ENCODE peak calls at places on chromosomes 7 and 10, in five cellular contexts. S, U, Z, L and K are unnamed samples. For H3K4me1, the result is how much of the 10 kb centered on the place peaks cover.

GRCh38 chr7:140003913-140004382 is 58.8 kb downstream of the PARP12 start:
- DNase-seq in S (no peak), Z (peak), U (peak), L (no peak), K (peak)

GRCh38 chr7:76358053-76358477 is 726 bp downstream of the YWHAG start:
- DNase-seq in Z (peak), S (no peak), U (no peak), L (peak), K (peak)

GRCh38 chr7:43585521-43585920 is 2.6 kb downstream of the STK17A start:
- DNase-seq in U (peak), S (no peak), Z (no peak), L (no peak), K (no peak)

GRCh38 chr10:101529720-101530553 is 58.1 kb downstream of the POLL start:
- DNase-seq in U (peak), Z (no peak), L (no peak), S (no peak), K (no peak)

GRCh38 chr10:452512-453504 is 236.7 kb downstream of the DIP2C start:
- DNase-seq in U (peak), Z (no peak), S (no peak), L (no peak), K (no peak)

GRCh38 chr7:52639981-52640380 is 395.5 kb upstream of the POM121L12 start:
- DNase-seq in U (peak), Z (no peak), L (no peak), S (no peak), K (peak)

GRCh38 chr7:101308245-101309085 is 13.1 kb downstream of the IFT22 start:
- DNase-seq in Z (peak), L (no peak), U (peak), S (no peak), K (peak)

GRCh38 chr7:114100810-114101209 is 182.0 kb upstream of the PPP1R3A start:
- DNase-seq in Z (no peak), L (no peak), U (peak), S (no peak), K (no peak)

GRCh38 chr10:128573236-128573800 is 447.1 kb upstream of the MKI67 start:
- DNase-seq in S (no peak), Z (no peak), U (no peak), L (no peak), K (no peak)

GRCh38 chr10:77156406-77156879 is 481.2 kb downstream of the KCNMA1 start:
- DNase-seq in S (no peak), U (peak), L (no peak), Z (peak), K (no peak)

GRCh38 chr7:104962781-104963180 is 51.2 kb upstream of the KMT2E start:
- DNase-seq in U (peak), L (no peak), Z (no peak), S (no peak), K (no peak)

GRCh38 chr7:33039257-33039904 is 23.2 kb downstream of the NT5C3A start:
- DNase-seq in U (no peak), L (no peak), Z (no peak), S (no peak), K (no peak)

GRCh38 chr7:33040803-33041516 is 21.6 kb downstream of the NT5C3A start:
- DNase-seq in Z (peak), S (peak), U (no peak), L (no peak), K (no peak)

GRCh38 chr7:102284399-102284798 is 2.3 kb upstream of the SH2B2 start:
- DNase-seq in Z (peak), L (no peak), S (no peak), U (no peak), K (no peak)

GRCh38 chr10:627032-627992 is 62.2 kb downstream of the DIP2C start:
- DNase-seq in Z (no peak), L (no peak), S (no peak), U (no peak), K (no peak)

GRCh38 chr7:44415047-44415446 is 75.4 kb downstream of the NUDCD3 start:
- DNase-seq in L (no peak), U (peak), S (no peak), Z (no peak), K (no peak)

GRCh38 chr7:118045629-118046028 is 138.3 kb upstream of the LSM8 start:
- DNase-seq in Z (no peak), L (no peak), S (no peak), U (no peak), K (no peak)
- TF ChIP-seq CTCF in Z (no peak), L (no peak), S (no peak), U (no peak), K (no peak)

DNA sequence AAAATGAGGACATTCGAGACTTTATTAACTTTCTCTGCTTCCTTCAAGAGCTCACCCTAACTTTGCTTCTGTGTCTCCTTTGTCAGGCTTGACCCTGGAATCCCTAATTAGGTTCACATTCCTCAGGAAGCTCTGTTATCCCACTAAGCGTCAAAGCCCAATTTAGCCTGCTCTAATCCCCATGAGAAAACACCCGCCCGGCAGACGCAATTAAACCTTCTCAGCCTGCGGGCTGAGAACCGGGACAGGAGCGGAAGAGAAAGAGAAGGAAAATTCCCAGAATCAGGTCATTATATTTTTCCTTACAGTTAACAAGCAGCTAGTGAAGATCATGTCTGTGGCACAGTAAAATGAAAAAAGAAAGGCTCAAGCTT is 93.0 kb downstream of the TNS3 start:
- DNase-seq in U (no peak), S (no peak), L (no peak), Z (no peak), K (peak)
- H3K4me1 ChIP-seq in U (under half), S (under half), L (under half), Z (under half), K (under half)

GRCh38 chr10:132540456-132540855 is 2.9 kb downstream of the INPP5A start:
- DNase-seq in S (no peak), L (no peak), U (peak), Z (peak), K (no peak)
- TF ChIP-seq CTCF in S (no peak), L (no peak), U (peak), Z (no peak), K (no peak)

GRCh38 chr7:120201290-120201689 is 71.7 kb upstream of the KCND2 start:
- DNase-seq in L (no peak), U (no peak), S (no peak), Z (no peak), K (no peak)
- H3K4me1 ChIP-seq in L (under half), U (under half), S (under half), Z (under half), K (under half)

DNA sequence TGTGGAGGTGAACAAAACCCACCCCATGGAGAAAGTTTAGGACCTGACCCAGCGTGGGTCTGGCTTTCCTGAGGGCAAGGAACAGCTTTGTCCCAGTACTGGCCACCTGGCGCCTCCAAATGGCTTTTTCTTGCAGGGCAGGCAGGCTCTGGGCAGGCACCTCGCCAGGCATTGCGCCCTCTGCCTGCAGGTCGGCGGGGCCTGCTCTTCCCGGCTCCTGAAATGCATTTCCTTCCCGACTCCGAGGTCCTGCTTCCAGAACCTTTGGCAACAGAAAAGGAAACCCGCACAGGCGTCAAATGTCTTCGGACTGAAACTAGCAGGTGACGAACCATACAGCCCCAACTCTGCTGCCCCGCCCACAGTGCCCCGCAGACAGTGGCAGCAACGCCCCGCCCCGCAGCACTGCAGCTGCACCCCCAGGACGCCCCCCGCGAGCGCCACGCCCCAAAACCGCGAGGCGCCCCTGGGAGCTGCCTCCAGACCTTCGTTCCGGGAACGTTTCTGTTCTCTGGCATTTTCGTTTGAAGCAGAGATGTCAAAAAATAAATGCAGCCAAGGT is 65.5 kb downstream of the C10orf143 start:
- DNase-seq in Z (no peak), S (no peak), L (no peak), U (no peak), K (peak)
- TF ChIP-seq CTCF in Z (no peak), S (peak), L (no peak), U (no peak), K (peak)

DNA sequence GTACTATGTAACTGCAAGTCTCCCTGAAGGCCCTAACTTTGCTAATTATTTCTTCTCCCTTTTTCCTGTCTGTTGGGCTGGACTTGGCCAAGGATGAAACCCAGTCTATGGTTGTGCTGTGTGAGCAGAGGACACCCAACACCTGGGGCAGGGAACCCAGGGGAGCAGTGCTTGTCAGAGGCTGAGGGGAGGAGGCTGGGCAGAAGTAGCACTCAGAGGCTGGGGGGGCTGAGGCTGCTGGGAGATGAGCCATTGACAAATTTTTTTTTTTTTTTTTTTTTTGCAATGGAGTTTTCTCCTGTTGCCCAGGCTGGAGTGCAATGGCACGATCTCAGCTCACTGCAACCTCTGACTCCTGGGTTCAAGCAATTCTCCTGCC is 28.5 kb downstream of the TRIM8 start:
- DNase-seq in Z (no peak), S (no peak), L (no peak), U (no peak), K (no peak)
- H3K4me1 ChIP-seq in Z (under half), S (half or more), L (half or more), U (half or more), K (under half)

DNA sequence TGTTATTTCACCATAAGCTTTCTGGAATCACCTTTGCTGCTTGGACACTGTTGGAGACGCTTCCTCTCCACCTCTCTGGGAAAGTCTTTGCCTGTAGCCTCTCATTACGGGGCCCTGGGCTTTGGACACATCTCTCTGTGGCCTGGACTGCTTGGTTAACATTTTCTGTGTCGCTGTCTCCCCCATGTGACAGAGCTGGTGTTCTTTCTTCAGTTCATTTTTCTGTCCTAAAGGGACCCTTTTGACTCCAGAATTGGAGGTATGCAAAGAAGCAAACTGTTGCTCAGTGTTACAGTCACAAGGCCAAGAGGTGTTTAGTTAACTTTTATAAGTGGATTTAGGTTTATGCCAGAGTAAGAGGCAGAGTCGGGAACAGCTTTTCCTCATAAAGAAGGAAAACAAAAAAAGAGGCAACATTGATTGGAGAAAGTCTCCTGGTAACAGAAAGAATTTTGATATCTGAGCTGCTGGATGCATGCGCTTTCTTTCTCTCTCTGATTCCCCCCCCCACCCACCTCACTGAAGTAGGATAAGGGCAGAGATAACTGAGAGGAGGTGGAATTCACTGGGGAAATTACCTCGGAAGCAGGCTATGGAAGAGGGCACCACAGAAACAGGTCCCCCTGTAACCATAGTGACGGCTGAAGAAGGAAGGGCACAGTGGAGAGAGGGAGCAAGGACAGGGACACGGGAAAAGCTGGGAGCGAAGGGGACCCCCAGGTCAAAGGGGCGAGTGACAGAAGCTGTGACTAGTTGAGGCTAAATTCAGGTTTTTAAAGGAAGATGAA is 57.8 kb downstream of the LGI1 start:
- DNase-seq in U (no peak), Z (no peak), S (no peak), L (no peak), K (peak)
- TF ChIP-seq CTCF in U (no peak), Z (no peak), S (no peak), L (no peak), K (peak)

DNA sequence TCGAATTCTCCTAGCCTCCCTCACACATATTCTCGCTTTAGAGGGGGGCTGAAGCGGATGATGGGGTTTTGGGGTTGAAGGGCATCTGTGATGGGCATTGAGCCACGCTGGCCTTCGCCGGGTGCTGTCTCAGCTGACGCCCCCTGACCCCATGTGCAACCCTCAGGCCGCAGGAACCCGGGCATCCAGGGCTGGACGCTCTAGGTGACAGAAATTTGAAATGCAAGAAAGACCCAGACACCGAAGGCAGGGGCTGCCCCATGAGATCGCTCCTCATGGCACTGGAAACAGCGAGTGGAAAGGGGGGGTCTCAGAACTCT is 664 bp upstream of the C10orf88 start:
- DNase-seq in L (no peak), U (no peak), S (no peak), Z (no peak), K (no peak)
- H3K4me1 ChIP-seq in L (under half), U (under half), S (under half), Z (under half), K (under half)